ENCODE peak calls at places on chromosomes 2 and 18, in four cellular contexts. F, K, Y and B are unnamed samples.

GRCh38 chr2:46434851-46435273 is 44.5 kb upstream of the TMEM247 start:
- DNase-seq in F (no peak), K (peak), Y (no peak), B (no peak)

GRCh38 chr2:10914272-10914693 is 2.5 kb downstream of the KCNF1 start:
- DNase-seq in F (no peak), K (peak), Y (no peak), B (no peak)

GRCh38 chr2:17337507-17337906 is 180.7 kb downstream of the RAD51AP2 start:
- DNase-seq in F (no peak), K (no peak), Y (no peak), B (no peak)

GRCh38 chr2:236932711-236933300 is 152.9 kb upstream of the COPS8 start:
- DNase-seq in F (no peak), K (no peak), Y (no peak), B (no peak)

GRCh38 chr2:78351208-78351607 is 674.3 kb upstream of the REG3G start:
- DNase-seq in F (no peak), K (no peak), Y (no peak), B (peak)

GRCh38 chr18:79791141-79791972 is 6.4 kb upstream of the KCNG2 start:
- DNase-seq in F (no peak), K (no peak), Y (no peak), B (no peak)

GRCh38 chr2:62410015-62410453 is 96.0 kb downstream of the TMEM17 start:
- DNase-seq in F (no peak), K (no peak), Y (no peak), B (no peak)

GRCh38 chr2:207632575-207633492 is 7.6 kb upstream of the METTL21A start:
- DNase-seq in F (no peak), K (no peak), Y (no peak), B (no peak)

GRCh38 chr2:238567067-238567855 is 140.5 kb downstream of the ASB1 start:
- DNase-seq in F (no peak), K (no peak), Y (no peak), B (no peak)

GRCh38 chr18:24797987-24798386 is 337.6 kb downstream of the HRH4 start:
- DNase-seq in F (no peak), K (no peak), Y (no peak), B (no peak)

GRCh38 chr18:79439201-79440023 is 43.7 kb downstream of the NFATC1 start:
- DNase-seq in F (no peak), K (no peak), Y (no peak), B (peak)

GRCh38 chr2:217293607-217294006 is 433.7 kb upstream of the TNP1 start:
- DNase-seq in F (no peak), K (no peak), Y (no peak), B (no peak)

GRCh38 chr2:160156084-160156483 is 44.0 kb downstream of the ITGB6 start:
- DNase-seq in F (no peak), K (no peak), Y (no peak), B (no peak)

GRCh38 chr2:117997872-117998454 is 15.9 kb downstream of the CCDC93 start:
- DNase-seq in F (no peak), K (no peak), Y (no peak), B (no peak)

GRCh38 chr18:48785091-48785614 is 165.6 kb downstream of the SMAD7 start:
- DNase-seq in F (peak), K (no peak), Y (no peak), B (no peak)

GRCh38 chr18:62672600-62672999 is 42.7 kb upstream of the PHLPP1 start:
- DNase-seq in F (no peak), K (no peak), Y (no peak), B (no peak)

GRCh38 chr2:866887-867286 is 83.8 kb upstream of the SNTG2 start:
- DNase-seq in F (no peak), K (peak), Y (no peak), B (no peak)

GRCh38 chr2:155203187-155203586 is 504.7 kb downstream of the KCNJ3 start:
- DNase-seq in F (no peak), K (no peak), Y (no peak), B (peak)

GRCh38 chr2:74375838-74376237 is 4.3 kb downstream of the DCTN1 start:
- DNase-seq in F (no peak), K (no peak), Y (no peak), B (no peak)

GRCh38 chr2:65504814-65505697 is 72.7 kb upstream of the SPRED2 start:
- DNase-seq in F (no peak), K (no peak), Y (no peak), B (no peak)

GRCh38 chr2:128564131-128564530 is 245.5 kb upstream of the HS6ST1 start:
- DNase-seq in F (no peak), K (no peak), Y (no peak), B (no peak)

GRCh38 chr2:9918275-9918674 is 33.2 kb upstream of the GRHL1 start:
- DNase-seq in F (no peak), K (no peak), Y (no peak), B (no peak)

GRCh38 chr18:26003391-26003790 is 87.0 kb downstream of the SS18 start:
- DNase-seq in F (no peak), K (no peak), Y (no peak), B (no peak)

GRCh38 chr2:121351521-121352318 is 66.7 kb upstream of the TFCP2L1 start:
- DNase-seq in F (no peak), K (no peak), Y (no peak), B (no peak)

GRCh38 chr2:32788106-32788505 is 158.6 kb upstream of the LTBP1 start:
- DNase-seq in F (no peak), K (no peak), Y (no peak), B (no peak)

GRCh38 chr2:215396595-215397313 is 39.1 kb downstream of the FN1 start:
- DNase-seq in F (no peak), K (no peak), Y (no peak), B (no peak)

GRCh38 chr2:173086518-173087213 is 11.0 kb downstream of the MAP3K20 start:
- DNase-seq in F (no peak), K (no peak), Y (no peak), B (no peak)

GRCh38 chr2:70240599-70240998 is 7.8 kb downstream of the TIA1 start:
- DNase-seq in F (no peak), K (no peak), Y (no peak), B (no peak)

DNA sequence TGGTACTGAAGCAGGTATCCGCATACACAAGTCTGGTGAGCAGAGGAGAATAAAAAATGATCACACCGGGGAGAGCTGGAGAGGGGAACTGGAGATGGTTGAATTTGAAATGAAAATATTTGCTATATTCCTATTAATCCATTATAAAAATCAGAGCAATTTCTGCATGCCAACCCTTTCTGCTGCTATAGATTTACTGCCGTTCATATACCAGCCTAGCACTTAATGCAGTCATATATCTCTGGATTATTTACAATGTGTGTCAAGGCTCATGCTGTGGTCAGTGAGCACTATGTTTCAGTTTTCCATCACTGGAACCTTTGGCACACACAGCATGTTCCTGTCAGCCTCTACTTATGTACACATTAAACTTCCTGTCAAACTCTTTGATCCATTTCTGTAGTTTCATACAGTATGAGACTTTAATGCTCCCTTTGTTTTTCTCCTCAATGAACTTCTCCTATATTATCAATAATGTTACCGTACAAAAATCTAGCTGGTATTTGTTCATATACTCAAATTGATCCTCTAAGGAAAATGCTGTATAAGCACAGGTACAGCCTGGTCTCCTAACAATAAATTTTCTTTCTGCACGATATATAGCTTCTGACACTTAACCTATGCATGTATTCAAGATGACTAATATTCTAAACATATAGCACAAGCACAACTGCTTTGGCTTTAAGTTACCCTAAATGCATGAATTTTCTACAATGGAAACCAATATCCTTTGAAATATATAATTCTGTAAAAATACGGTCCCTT is 36.7 kb downstream of the FANCL start:
- DNase-seq in F (no peak), K (no peak), Y (no peak), B (peak)
- TF ChIP-seq SUZ12 in F (no peak), K (no peak), Y (no peak), B (no peak)

GRCh38 chr2:147639891-147640290 is 204.9 kb upstream of the ACVR2A start:
- DNase-seq in F (peak), K (no peak), Y (no peak), B (no peak)
- TF ChIP-seq SUZ12 in F (no peak), K (no peak), Y (no peak), B (no peak)

GRCh38 chr2:127220807-127221527 is 868 bp upstream of the CYP27C1 start:
- DNase-seq in F (no peak), K (no peak), Y (peak), B (peak)

GRCh38 chr2:127218843-127219715 is 1.0 kb downstream of the CYP27C1 start:
- DNase-seq in F (no peak), K (no peak), Y (peak), B (no peak)

GRCh38 chr2:127217470-127218325 is 2.4 kb downstream of the CYP27C1 start:
- DNase-seq in F (no peak), K (no peak), Y (no peak), B (no peak)

GRCh38 chr2:127219716-127220090 is 396 bp downstream of the CYP27C1 start:
- DNase-seq in F (no peak), K (no peak), Y (no peak), B (peak)

DNA sequence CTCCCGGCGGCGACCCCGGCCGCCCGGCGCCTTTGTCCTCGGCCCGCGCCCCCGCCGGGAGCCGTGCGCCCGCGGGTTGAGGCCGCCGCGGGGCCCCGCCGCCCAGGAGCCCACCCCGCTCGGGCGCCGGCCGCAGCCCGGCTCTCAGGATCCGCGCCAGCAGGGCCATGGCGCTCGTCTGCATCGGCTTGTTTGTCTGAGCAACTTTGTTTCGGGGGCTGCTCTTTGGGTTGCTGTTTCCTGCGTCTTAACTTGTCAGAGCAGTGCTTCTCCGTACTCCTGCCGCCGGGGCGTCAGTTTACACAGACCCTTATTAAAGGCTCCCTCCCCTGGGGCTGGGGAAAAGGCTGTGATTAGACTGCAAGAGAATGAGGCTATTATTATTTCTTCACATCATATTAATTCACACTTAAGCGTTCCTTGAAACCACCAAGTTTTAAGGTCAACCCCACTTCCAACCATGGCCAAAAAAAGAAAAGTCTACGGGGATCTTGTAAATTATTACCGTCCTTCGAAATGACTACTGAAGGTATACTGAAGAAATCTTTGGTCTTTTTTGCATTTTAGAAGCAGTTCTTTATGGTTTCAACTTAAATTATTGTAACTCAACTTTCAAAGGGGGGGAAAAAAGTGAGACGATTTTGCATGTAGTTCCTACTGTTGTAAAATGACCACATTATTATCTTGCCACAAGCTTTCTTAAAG is at the start of gene CYP27C1:
- DNase-seq in F (no peak), K (no peak), Y (peak), B (peak)
- TF ChIP-seq SUZ12 in F (no peak), K (no peak), Y (no peak), B (no peak)

GRCh38 chr18:22505136-22505535 is 87.4 kb upstream of the CTAGE1 start:
- DNase-seq in F (no peak), K (no peak), Y (no peak), B (no peak)
- TF ChIP-seq SUZ12 in F (no peak), K (no peak), Y (no peak), B (no peak)

GRCh38 chr18:22983175-22983574 is 50.0 kb downstream of the RBBP8 start:
- DNase-seq in F (no peak), K (no peak), Y (no peak), B (peak)

GRCh38 chr18:22981274-22982133 is 48.4 kb downstream of the RBBP8 start:
- DNase-seq in F (no peak), K (no peak), Y (no peak), B (no peak)

GRCh38 chr18:22987547-22988182 is 54.5 kb downstream of the RBBP8 start:
- DNase-seq in F (no peak), K (no peak), Y (no peak), B (no peak)

GRCh38 chr18:22988208-22988607 is 55.1 kb downstream of the RBBP8 start:
- DNase-seq in F (no peak), K (no peak), Y (no peak), B (no peak)

DNA sequence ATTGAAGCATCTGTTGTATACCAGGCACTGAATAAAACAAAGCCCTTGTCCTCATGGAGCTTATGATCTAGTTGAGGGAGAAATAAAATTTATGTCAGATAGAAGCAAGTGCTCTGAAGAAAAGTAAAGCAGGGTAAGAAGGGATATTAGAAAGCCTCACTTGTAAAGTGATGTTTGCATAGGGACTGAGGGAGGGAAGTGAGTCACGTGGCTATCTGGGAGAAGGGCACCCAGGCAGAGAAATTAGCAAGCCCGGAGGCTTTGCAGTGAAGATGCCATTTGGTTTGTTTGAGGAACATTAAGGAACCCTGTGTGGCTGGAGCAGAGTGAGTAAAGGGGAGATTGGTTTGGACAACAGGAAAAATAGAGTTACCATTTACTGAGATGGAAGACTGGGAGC is 52.1 kb downstream of the RBBP8 start:
- DNase-seq in F (no peak), K (no peak), Y (no peak), B (no peak)
- TF ChIP-seq SUZ12 in F (no peak), K (no peak), Y (no peak), B (no peak)

GRCh38 chr2:26495705-26496271 is 17.9 kb upstream of the OTOF start:
- DNase-seq in F (no peak), K (peak), Y (no peak), B (no peak)
- TF ChIP-seq SUZ12 in F (no peak), K (no peak), Y (no peak), B (no peak)